ENCODE peak calls at places on chromosomes 5 and 9, in ten cellular contexts. T is prostate gland, V is adrenal gland, O is DND-41, P is D721Med, E is Peyer's patch, N is GM12865, K is keratinocyte, Z is LNCaP clone FGC, B is A549. I is an unnamed sample.

GRCh38 chr9:132622144-132622543 is 39.7 kb downstream of the BARHL1 start:
- DNase-seq in T (no peak), V (no peak), O (no peak), P (no peak), E (no peak), N (no peak), K (no peak), Z (no peak), B (no peak), I (no peak)

GRCh38 chr9:12813960-12814876 is 39.4 kb downstream of the LURAP1L start:
- DNase-seq in T (peak), V (peak), O (no peak), P (no peak), E (peak), N (peak), K (peak), Z (peak), B (peak), I (no peak)

GRCh38 chr5:174733836-174734235 is 9.5 kb downstream of the MSX2 start:
- DNase-seq in T (no peak), V (no peak), O (no peak), P (no peak), E (no peak), N (no peak), K (no peak), Z (no peak), B (no peak), I (no peak)

GRCh38 chr9:112869917-112870316 is 20.8 kb downstream of the SLC46A2 start:
- DNase-seq in T (no peak), V (no peak), O (no peak), P (no peak), E (no peak), N (no peak), K (no peak), Z (no peak), B (no peak), I (no peak)

GRCh38 chr9:136955202-136955942 is 3.3 kb downstream of the LCN12 start:
- DNase-seq in T (no peak), V (no peak), O (no peak), P (no peak), E (no peak), N (no peak), K (no peak), Z (no peak), B (no peak), I (no peak)

GRCh38 chr9:104944356-104944755 is 16.4 kb upstream of the ABCA1 start:
- DNase-seq in T (no peak), V (no peak), O (no peak), P (no peak), E (no peak), N (no peak), K (no peak), Z (no peak), B (no peak), I (no peak)

GRCh38 chr9:2041736-2042135 is 26.6 kb downstream of the SMARCA2 start:
- DNase-seq in T (no peak), V (no peak), O (no peak), P (no peak), E (no peak), N (no peak), K (no peak), Z (no peak), B (no peak), I (no peak)

GRCh38 chr9:33778700-33779351 is 16.5 kb upstream of the PRSS3 start:
- DNase-seq in T (peak), V (peak), O (peak), P (peak), E (peak), N (peak), K (no peak), Z (no peak), B (peak), I (peak)

GRCh38 chr5:37710965-37711364 is 128.9 kb downstream of the GDNF start:
- DNase-seq in T (no peak), V (no peak), O (no peak), P (no peak), E (no peak), N (no peak), K (no peak), Z (no peak), B (no peak), I (no peak)

GRCh38 chr5:1745806-1746370 is 53.7 kb downstream of the MRPL36 start:
- DNase-seq in T (no peak), V (peak), O (no peak), P (no peak), E (no peak), N (no peak), K (no peak), Z (no peak), B (no peak), I (no peak)

GRCh38 chr5:112640495-112640894 is 97.2 kb upstream of the APC start:
- DNase-seq in T (no peak), V (no peak), O (no peak), P (no peak), E (no peak), N (no peak), K (no peak), Z (no peak), B (no peak), I (no peak)

GRCh38 chr9:111179577-111179976 is 141.3 kb upstream of the LPAR1 start:
- DNase-seq in T (no peak), V (peak), O (no peak), P (no peak), E (no peak), N (peak), K (no peak), Z (no peak), B (no peak), I (no peak)

GRCh38 chr5:38666668-38667498 is 110.4 kb upstream of the LIFR start:
- DNase-seq in T (peak), V (peak), O (no peak), P (no peak), E (no peak), N (peak), K (no peak), Z (peak), B (peak), I (peak)

GRCh38 chr9:125161284-125161918 is 18.1 kb upstream of the SCAI start:
- DNase-seq in T (no peak), V (peak), O (no peak), P (no peak), E (no peak), N (no peak), K (no peak), Z (no peak), B (no peak), I (no peak)

GRCh38 chr5:32777733-32778132 is 66.6 kb downstream of the NPR3 start:
- DNase-seq in T (no peak), V (no peak), O (no peak), P (no peak), E (no peak), N (no peak), K (no peak), Z (no peak), B (no peak), I (no peak)

GRCh38 chr5:93575466-93575865 is 5.6 kb downstream of the NR2F1-AS1 start:
- DNase-seq in T (no peak), V (no peak), O (no peak), P (no peak), E (no peak), N (no peak), K (no peak), Z (peak), B (no peak), I (no peak)

GRCh38 chr9:111965566-111966019 is 69.0 kb downstream of the UGCG start:
- DNase-seq in T (no peak), V (no peak), O (no peak), P (no peak), E (no peak), N (peak), K (peak), Z (no peak), B (peak), I (no peak)

GRCh38 chr5:179699640-179700298 is 1.0 kb downstream of the CANX start:
- DNase-seq in T (no peak), V (peak), O (peak), P (no peak), E (no peak), N (peak), K (no peak), Z (no peak), B (peak), I (no peak)

GRCh38 chr9:7186175-7186574 is 428.4 kb downstream of the KDM4C start:
- DNase-seq in T (no peak), V (no peak), O (no peak), P (no peak), E (no peak), N (peak), K (no peak), Z (peak), B (no peak), I (peak)

GRCh38 chr5:181217111-181217804 is 5.8 kb upstream of the TRIM41 start:
- DNase-seq in T (no peak), V (no peak), O (peak), P (no peak), E (peak), N (peak), K (no peak), Z (no peak), B (peak), I (peak)

GRCh38 chr5:9269024-9269423 is 276.9 kb downstream of the SEMA5A start:
- DNase-seq in T (no peak), V (no peak), O (no peak), P (no peak), E (no peak), N (no peak), K (peak), Z (no peak), B (no peak), I (no peak)

GRCh38 chr5:109718632-109719031 is 28.9 kb downstream of the MAN2A1 start:
- DNase-seq in T (no peak), V (no peak), O (no peak), P (no peak), E (no peak), N (no peak), K (no peak), Z (no peak), B (no peak), I (no peak)

GRCh38 chr5:150523472-150524350 is 15.8 kb downstream of the NDST1 start:
- DNase-seq in T (peak), V (peak), O (peak), P (peak), E (no peak), N (peak), K (no peak), Z (no peak), B (peak), I (peak)

GRCh38 chr5:133944263-133945230 is 23.9 kb downstream of the C5orf15 start:
- DNase-seq in T (no peak), V (peak), O (peak), P (peak), E (no peak), N (peak), K (no peak), Z (peak), B (peak), I (peak)

GRCh38 chr5:125227333-125228075 is 481.1 kb upstream of the ZNF608 start:
- DNase-seq in T (no peak), V (peak), O (no peak), P (no peak), E (no peak), N (peak), K (no peak), Z (no peak), B (peak), I (peak)
- TF ChIP-seq CTCF in T (peak), V (peak), O (peak), P (peak), E (peak), N (peak), K (peak), Z (peak), B (peak), I (peak)

GRCh38 chr5:68757813-68758212 is 336.0 kb upstream of the SLC30A5 start:
- DNase-seq in T (no peak), V (no peak), O (no peak), P (no peak), E (peak), N (no peak), K (no peak), Z (no peak), B (no peak), I (no peak)
- TF ChIP-seq CTCF in T (no peak), V (no peak), O (no peak), P (no peak), E (no peak), N (no peak), K (no peak), Z (no peak), B (no peak), I (no peak)

DNA sequence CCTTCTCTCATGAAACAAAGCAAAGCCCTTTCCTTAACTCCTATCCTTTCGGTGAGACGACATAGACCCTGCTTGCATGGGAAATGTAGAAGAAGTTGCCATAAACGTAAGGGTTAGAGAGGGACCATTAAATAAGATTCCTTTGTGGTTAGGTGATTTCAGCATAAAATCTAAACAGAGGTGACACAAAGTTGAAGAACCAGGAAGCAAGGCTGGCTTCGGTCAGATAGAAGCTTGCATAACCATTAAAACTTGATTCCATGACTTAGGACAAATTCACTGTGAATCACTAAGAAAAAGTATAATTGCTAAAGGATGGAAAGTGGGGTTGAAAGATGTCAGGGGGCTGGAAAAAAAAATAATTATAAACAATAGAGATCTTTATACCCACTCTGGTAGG is 30.9 kb upstream of the ABLIM3 start:
- DNase-seq in T (no peak), V (no peak), O (no peak), P (no peak), E (no peak), N (no peak), K (no peak), Z (no peak), B (no peak), I (no peak)
- TF ChIP-seq CTCF in T (no peak), V (no peak), O (no peak), P (no peak), E (no peak), N (no peak), K (no peak), Z (no peak), B (no peak), I (no peak)

DNA sequence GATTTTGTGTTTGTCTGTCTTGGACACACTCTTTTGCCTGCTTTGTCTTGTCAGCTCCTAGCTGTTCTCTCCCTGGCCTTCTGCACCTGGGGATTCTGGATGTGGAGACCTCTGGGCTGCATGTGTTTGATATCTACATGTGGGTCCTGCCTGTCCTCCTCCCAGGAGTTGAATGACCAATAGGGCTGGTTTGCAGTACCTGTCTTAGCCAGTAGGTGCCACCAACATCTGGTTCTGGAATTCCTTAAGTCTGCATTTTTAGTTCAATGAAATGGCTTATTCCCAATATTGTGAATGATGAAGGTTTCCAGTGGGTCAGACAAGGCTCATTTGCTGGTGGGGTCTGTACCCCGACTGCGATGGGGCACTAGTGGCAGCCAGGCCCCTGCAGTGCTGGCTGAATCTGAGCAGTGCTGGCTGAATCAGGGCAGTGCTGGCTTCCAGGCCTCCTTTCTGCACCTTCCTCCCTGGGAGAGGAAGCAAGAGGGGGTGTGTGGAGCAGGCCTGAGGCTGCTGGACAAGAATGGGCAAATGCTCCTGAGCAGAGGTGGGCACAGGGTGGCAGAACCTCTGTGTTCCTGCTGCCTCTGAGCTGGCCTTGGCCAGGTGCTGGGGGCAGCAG is 73.3 kb downstream of the RXRA start:
- DNase-seq in T (no peak), V (no peak), O (peak), P (no peak), E (no peak), N (peak), K (no peak), Z (no peak), B (no peak), I (peak)
- TF ChIP-seq CTCF in T (peak), V (peak), O (peak), P (peak), E (peak), N (peak), K (peak), Z (peak), B (peak), I (peak)

DNA sequence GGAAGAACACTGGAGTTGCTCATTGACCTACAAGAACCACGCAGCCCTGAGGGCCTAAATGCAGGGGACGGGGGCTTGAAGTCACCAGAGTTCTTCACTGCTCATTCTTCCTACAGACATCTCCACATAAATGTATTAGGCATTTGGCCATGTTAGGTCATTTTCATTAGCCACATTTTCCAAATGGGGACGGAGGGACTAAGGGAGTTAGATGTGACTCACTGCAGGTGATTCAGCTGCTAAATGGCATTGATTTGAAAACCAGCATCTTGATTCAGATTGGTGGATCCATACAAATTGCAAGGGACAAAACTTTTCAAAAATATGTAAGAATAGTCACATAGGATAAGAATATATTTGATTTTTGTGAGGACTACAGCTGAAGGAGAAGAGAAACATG is 264.7 kb downstream of the DOCK8 start:
- DNase-seq in T (no peak), V (no peak), O (no peak), P (no peak), E (no peak), N (no peak), K (no peak), Z (no peak), B (no peak), I (no peak)
- TF ChIP-seq CTCF in T (no peak), V (no peak), O (no peak), P (no peak), E (no peak), N (no peak), K (no peak), Z (no peak), B (no peak), I (no peak)

GRCh38 chr5:157342822-157343402 is 77.0 kb downstream of the CYFIP2 start:
- DNase-seq in T (no peak), V (peak), O (peak), P (peak), E (no peak), N (peak), K (no peak), Z (no peak), B (peak), I (peak)
- TF ChIP-seq CTCF in T (peak), V (peak), O (peak), P (peak), E (peak), N (peak), K (peak), Z (peak), B (peak), I (peak)

DNA sequence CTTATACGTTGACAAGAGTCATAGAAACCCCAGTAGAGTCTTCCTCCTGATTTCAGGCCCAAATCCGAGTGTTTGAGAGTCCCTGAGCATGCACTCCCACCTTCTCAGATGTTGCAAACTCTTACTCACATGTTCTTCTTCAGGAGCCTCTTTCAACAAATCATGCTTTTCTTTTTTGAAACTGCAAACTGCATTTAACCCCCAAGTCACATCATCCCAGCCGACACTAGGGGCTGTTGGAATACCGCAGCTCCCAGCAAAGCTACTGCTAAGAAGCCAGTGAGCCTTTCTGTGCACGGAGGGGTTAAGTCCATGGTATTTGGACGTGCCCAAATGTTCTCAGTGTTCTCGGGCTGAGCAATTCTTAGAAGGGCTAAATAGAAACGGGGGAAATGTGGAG is 282.9 kb downstream of the NFIB start:
- DNase-seq in T (no peak), V (no peak), O (no peak), P (no peak), E (no peak), N (no peak), K (no peak), Z (no peak), B (no peak), I (peak)
- TF ChIP-seq CTCF in T (no peak), V (no peak), O (no peak), P (no peak), E (no peak), N (no peak), K (no peak), Z (no peak), B (no peak), I (peak)

I was measured in endodermal cell.